ENCODE peak calls at places on chromosomes 6 and 20, in seven cellular contexts. H, G, V, A, E, Q and I are unnamed samples.

GRCh38 chr20:881051-881820 is 34.9 kb downstream of the ANGPT4 start:
- DNase-seq in V (no peak), E (no peak), A (peak; percentile 74), G (peak; percentile 33), Q (peak; percentile 31), H (no peak), I (no peak)

GRCh38 chr6:157314705-157315321 is 8.5 kb downstream of the TMEM242 start:
- DNase-seq in Q (peak; percentile 85), V (no peak), A (peak; percentile 58), E (peak; percentile 20), G (peak; percentile 57), H (no peak), I (no peak)

GRCh38 chr6:4210619-4211419 is 75.4 kb upstream of the ECI2 start:
- DNase-seq in V (peak; percentile 45), G (peak; percentile 73), E (peak; percentile 21), Q (peak; percentile 68), A (peak; percentile 41), H (peak; percentile 91), I (peak; percentile 62)

GRCh38 chr20:43541214-43541613 is 17.6 kb upstream of the SGK2 start:
- DNase-seq in Q (peak; percentile 44), A (no peak), V (no peak), H (no peak), E (no peak), G (no peak), I (no peak)

GRCh38 chr6:97440590-97441176 is 157.7 kb upstream of the MMS22L start:
- DNase-seq in Q (peak; percentile 12), E (no peak), A (peak; percentile 46), G (peak; percentile 42), H (peak; percentile 75), V (no peak), I (no peak)

GRCh38 chr20:51639206-51639832 is 96.8 kb upstream of the NFATC2 start:
- DNase-seq in E (peak; percentile 3), V (peak; percentile 54), Q (peak; percentile 70), H (peak; percentile 95), A (peak; percentile 52), G (peak; percentile 76), I (peak; percentile 51)

GRCh38 chr6:144581807-144582537 is 296.8 kb downstream of the UTRN start:
- DNase-seq in V (no peak), Q (peak; percentile 44), G (peak; percentile 38), H (peak; percentile 57), E (no peak), A (peak; percentile 27), I (no peak)

GRCh38 chr6:26019261-26019845 is 56.8 kb downstream of the TRIM38 start:
- DNase-seq in G (no peak), A (no peak), E (no peak), V (no peak), H (no peak), Q (no peak), I (peak; percentile 28)

GRCh38 chr6:37680668-37681067 is 17.0 kb downstream of the MDGA1 start:
- DNase-seq in H (peak; percentile 68), A (no peak), E (no peak), Q (no peak), G (no peak), V (no peak), I (peak; percentile 88)

GRCh38 chr20:63234693-63235398 is 859 bp upstream of the BIRC7 start:
- DNase-seq in H (peak; percentile 92), E (no peak), G (no peak), V (peak; percentile 56), Q (no peak), A (no peak), I (peak; percentile 61)

GRCh38 chr6:38184041-38184779 is 364.7 kb downstream of the ZFAND3 start:
- DNase-seq in A (no peak), E (no peak), G (no peak), V (no peak), H (peak; percentile 49), Q (no peak), I (no peak)

GRCh38 chr20:33373735-33374605 is 27.3 kb downstream of the CDK5RAP1 start:
- DNase-seq in V (no peak), A (no peak), Q (peak; percentile 94), H (no peak), G (peak; percentile 28), E (no peak), I (no peak)

GRCh38 chr6:21281366-21281765 is 312.2 kb upstream of the SOX4 start:
- DNase-seq in G (no peak), E (no peak), H (no peak), V (no peak), Q (no peak), A (no peak), I (no peak)

GRCh38 chr20:37408930-37409210 is 62.9 kb downstream of the SRC start:
- DNase-seq in Q (no peak), E (no peak), H (no peak), A (no peak), V (no peak), G (no peak), I (no peak)

GRCh38 chr20:62368303-62368628 is 1.2 kb upstream of the LAMA5 start:
- DNase-seq in H (no peak), E (no peak), V (no peak), Q (no peak), G (no peak), A (no peak), I (no peak)

GRCh38 chr20:10660661-10661060 is 13.1 kb downstream of the JAG1 start:
- DNase-seq in V (no peak), E (no peak), G (no peak), H (peak; percentile 61), Q (no peak), A (no peak), I (peak; percentile 28)

GRCh38 chr6:13080462-13081188 is 247.7 kb downstream of the TBC1D7 start:
- DNase-seq in V (no peak), Q (no peak), H (no peak), G (no peak), A (no peak), E (no peak), I (no peak)

GRCh38 chr6:36597775-36598174 is 3.6 kb downstream of the SRSF3 start:
- DNase-seq in Q (no peak), H (no peak), A (no peak), E (no peak), V (no peak), G (no peak), I (no peak)

GRCh38 chr6:36594816-36595167 is 630 bp downstream of the SRSF3 start:
- DNase-seq in A (no peak), H (no peak), V (no peak), Q (no peak), G (no peak), E (no peak), I (no peak)

GRCh38 chr6:36594029-36594815 is at the start of gene SRSF3:
- DNase-seq in Q (peak; percentile 98), H (peak; percentile 99), G (peak; percentile 96), A (peak; percentile 95), E (peak; percentile 94), V (peak; percentile 96), I (peak; percentile 98)

GRCh38 chr6:36596359-36596758 is 2.2 kb downstream of the SRSF3 start:
- DNase-seq in E (no peak), V (no peak), Q (no peak), G (no peak), H (no peak), A (no peak), I (no peak)

GRCh38 chr6:36595168-36595818 is 1.1 kb downstream of the SRSF3 start:
- DNase-seq in H (no peak), Q (peak; percentile 55), A (no peak), V (no peak), E (no peak), G (peak; percentile 44), I (peak; percentile 53)
- H3K4me3 ChIP-seq in H (peak overlapping the region; percentile 96), Q (peak overlapping the region; percentile 72), A (peak overlapping the region; percentile 88), V (peak overlapping the region; percentile 38), E (peak overlapping the region; percentile 100), G (peak overlapping the region; percentile 96), I (peak overlapping the region; percentile 71)

DNA sequence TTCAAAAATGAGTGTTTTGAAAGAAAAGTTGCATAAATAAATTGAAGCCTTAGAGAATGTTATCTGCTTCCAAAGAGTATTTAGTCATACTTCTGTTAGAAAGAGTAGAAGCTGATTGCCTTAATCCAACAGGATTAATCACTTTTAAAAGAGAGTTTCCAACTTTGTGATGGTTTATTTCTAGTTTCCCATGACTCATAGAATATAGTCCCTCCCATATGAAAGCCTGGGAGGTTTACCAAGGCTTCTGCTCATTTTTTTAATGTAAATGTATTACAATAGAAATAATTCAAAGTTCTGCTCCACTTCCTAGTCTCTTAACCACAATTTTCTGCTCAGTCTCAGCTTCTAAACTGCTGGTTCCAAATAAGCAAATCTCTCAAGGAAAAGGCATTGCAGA is 118.0 kb upstream of the IRAK1BP1 start:
- DNase-seq in Q (peak; percentile 1), H (no peak), E (no peak), G (no peak), A (no peak), V (no peak), I (no peak)
- H3K27ac ChIP-seq in Q (no peak overlapping the region), H (no peak overlapping the region), E (no peak overlapping the region), G (no peak overlapping the region), A (no peak overlapping the region), V (no peak overlapping the region), I (no peak overlapping the region)

DNA sequence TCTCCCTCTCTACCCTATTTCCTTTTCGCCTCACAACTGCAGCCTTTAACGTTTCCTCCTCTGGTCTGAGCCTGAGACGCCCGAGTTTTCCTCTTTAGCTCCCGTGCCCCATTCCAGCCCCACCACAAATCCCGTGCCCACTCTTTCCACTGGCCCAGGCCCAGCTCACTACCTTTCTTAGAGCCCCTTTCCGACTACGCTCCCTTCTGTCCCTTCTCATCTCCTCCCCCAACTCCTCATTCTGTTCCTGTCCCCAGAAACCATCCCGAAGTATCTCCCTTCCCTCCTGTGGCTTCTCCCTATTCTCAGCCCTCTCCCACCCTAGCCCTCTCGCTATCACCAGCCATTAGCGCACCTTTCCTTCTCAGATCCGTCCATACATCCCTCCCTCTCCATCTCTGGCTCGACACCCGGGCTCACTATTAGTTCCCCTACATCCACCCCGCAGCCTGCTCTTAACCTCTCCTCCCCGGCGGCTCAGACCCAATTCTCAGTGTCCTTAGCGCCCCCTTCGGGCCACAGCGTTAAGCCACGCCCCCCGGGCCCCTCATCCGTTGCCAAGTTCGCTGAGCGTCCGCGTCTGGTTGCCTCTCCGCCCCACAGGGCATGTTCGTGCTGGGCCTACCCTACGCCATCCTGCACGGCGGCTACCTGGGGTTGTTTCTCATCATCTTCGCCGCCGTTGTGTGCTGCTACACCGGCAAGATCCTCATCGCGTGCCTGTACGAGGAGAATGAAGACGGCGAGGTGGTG is 2.7 kb downstream of the SLC32A1 start:
- DNase-seq in V (no peak), A (no peak), E (peak; percentile 28), Q (no peak), G (no peak), H (peak; percentile 99), I (peak; percentile 17)
- H3K27me3 ChIP-seq in V (peaks cover 29% of the 10 kb centered on the region), A (peaks cover 4% of the 10 kb centered on the region), E (peaks cover 44% of the 10 kb centered on the region), Q (peaks cover 93% of the 10 kb centered on the region), G (peaks cover 88% of the 10 kb centered on the region), H (peaks cover 100% of the 10 kb centered on the region), I (peaks cover 62% of the 10 kb centered on the region)

DNA sequence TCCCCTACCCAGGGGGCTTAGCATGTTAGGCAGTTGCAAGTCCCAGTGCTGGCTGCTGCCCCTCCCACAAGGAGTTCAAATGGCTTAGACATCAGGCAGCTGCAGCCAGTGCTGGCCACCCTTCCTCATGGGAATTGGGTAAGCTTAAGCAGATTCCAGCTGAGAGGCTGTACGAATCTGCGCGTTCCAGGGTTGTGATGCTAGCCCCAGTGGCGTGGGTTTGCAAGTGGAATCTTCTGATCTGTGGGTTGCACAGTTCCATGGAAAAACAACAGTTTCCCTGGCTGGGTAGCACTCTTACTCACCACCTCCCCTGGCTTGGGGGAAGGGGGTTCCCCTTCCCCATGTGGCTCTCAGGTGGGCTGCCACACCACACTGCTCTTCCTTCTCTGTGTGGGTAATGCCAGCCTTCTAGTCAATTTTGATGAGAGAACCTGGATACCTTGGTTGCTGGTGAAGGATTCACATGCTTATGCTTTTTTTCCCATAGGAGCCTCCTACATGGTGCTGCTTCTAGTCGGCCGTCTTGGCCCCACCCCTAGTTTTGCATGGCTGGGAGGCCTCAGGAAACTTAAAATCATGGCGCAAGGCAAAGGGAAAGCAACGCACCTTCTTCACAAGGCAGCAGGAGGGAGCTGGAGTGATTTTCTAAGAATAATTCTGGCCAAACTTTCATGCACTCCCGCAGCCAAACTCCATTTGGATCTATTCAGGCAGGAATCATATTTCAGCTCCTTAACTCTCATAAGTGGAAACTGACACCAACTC is 13.0 kb downstream of the DYNLT2 start:
- DNase-seq in Q (no peak), E (no peak), V (no peak), G (peak; percentile 6), H (no peak), A (no peak), I (peak; percentile 8)
- H3K4me3 ChIP-seq in Q (no peak overlapping the region), E (no peak overlapping the region), V (no peak overlapping the region), G (no peak overlapping the region), H (no peak overlapping the region), A (no peak overlapping the region), I (no peak overlapping the region)